ENCODE peak calls at places on chromosomes 13 and 19, in eight cellular contexts. One of them, this sample, is unnamed.

GRCh38 chr19:10352764-10353671 is 13.6 kb upstream of the ICAM3 start:
- ATAC-seq in HCT116: peak
- ATAC-seq in HepG2: peak
- ATAC-seq in K562: peak
- ATAC-seq in upper lobe of left lung: peak
- ATAC-seq in Panc1: peak
- ATAC-seq in GM23338: peak
- ATAC-seq in GM12878: no peak
- ATAC-seq in this sample: peak

GRCh38 chr19:12772323-12772722 is 3.0 kb downstream of the HOOK2 start:
- ATAC-seq in HCT116: no peak
- ATAC-seq in HepG2: no peak
- ATAC-seq in K562: no peak
- ATAC-seq in upper lobe of left lung: no peak
- ATAC-seq in Panc1: no peak
- ATAC-seq in GM23338: no peak
- ATAC-seq in GM12878: no peak
- ATAC-seq in this sample: no peak

GRCh38 chr13:110446570-110446880 is 115.0 kb downstream of the RAB20 start:
- ATAC-seq in HCT116: no peak
- ATAC-seq in HepG2: no peak
- ATAC-seq in K562: no peak
- ATAC-seq in upper lobe of left lung: no peak
- ATAC-seq in Panc1: no peak
- ATAC-seq in GM23338: no peak
- ATAC-seq in GM12878: no peak
- ATAC-seq in this sample: no peak

GRCh38 chr19:45218426-45218825 is 26.8 kb downstream of the EXOC3L2 start:
- ATAC-seq in HCT116: no peak
- ATAC-seq in HepG2: no peak
- ATAC-seq in K562: no peak
- ATAC-seq in upper lobe of left lung: no peak
- ATAC-seq in Panc1: no peak
- ATAC-seq in GM23338: peak
- ATAC-seq in GM12878: no peak
- ATAC-seq in this sample: no peak

GRCh38 chr13:108176685-108177274 is 38.6 kb downstream of the LIG4 start:
- ATAC-seq in HCT116: peak
- ATAC-seq in HepG2: peak
- ATAC-seq in K562: peak
- ATAC-seq in upper lobe of left lung: no peak
- ATAC-seq in Panc1: no peak
- ATAC-seq in GM23338: no peak
- ATAC-seq in GM12878: peak
- ATAC-seq in this sample: no peak

GRCh38 chr13:23488442-23488841 is 54.9 kb upstream of the SACS start:
- ATAC-seq in HCT116: no peak
- ATAC-seq in HepG2: no peak
- ATAC-seq in K562: no peak
- ATAC-seq in upper lobe of left lung: no peak
- ATAC-seq in Panc1: no peak
- ATAC-seq in GM23338: no peak
- ATAC-seq in GM12878: no peak
- ATAC-seq in this sample: no peak

GRCh38 chr19:18503971-18504885 is 17.6 kb downstream of the ELL start:
- ATAC-seq in HCT116: peak
- ATAC-seq in HepG2: peak
- ATAC-seq in K562: no peak
- ATAC-seq in upper lobe of left lung: peak
- ATAC-seq in Panc1: no peak
- ATAC-seq in GM23338: peak
- ATAC-seq in GM12878: peak
- ATAC-seq in this sample: peak

GRCh38 chr13:87107626-87108025 is 563.5 kb upstream of the SLITRK5 start:
- ATAC-seq in HCT116: no peak
- ATAC-seq in HepG2: no peak
- ATAC-seq in K562: no peak
- ATAC-seq in upper lobe of left lung: no peak
- ATAC-seq in Panc1: no peak
- ATAC-seq in GM23338: no peak
- ATAC-seq in GM12878: no peak
- ATAC-seq in this sample: no peak

GRCh38 chr13:47976325-47976724 is 24.7 kb downstream of the SUCLA2 start:
- ATAC-seq in HCT116: no peak
- ATAC-seq in HepG2: no peak
- ATAC-seq in K562: no peak
- ATAC-seq in upper lobe of left lung: no peak
- ATAC-seq in Panc1: no peak
- ATAC-seq in GM23338: no peak
- ATAC-seq in GM12878: no peak
- ATAC-seq in this sample: no peak

GRCh38 chr19:18501832-18502231 is 20.0 kb downstream of the ELL start:
- ATAC-seq in HCT116: no peak
- ATAC-seq in HepG2: no peak
- ATAC-seq in K562: no peak
- ATAC-seq in upper lobe of left lung: peak
- ATAC-seq in Panc1: no peak
- ATAC-seq in GM23338: no peak
- ATAC-seq in GM12878: no peak
- ATAC-seq in this sample: peak

GRCh38 chr13:59345316-59345715 is 818.4 kb downstream of the DIAPH3 start:
- ATAC-seq in HCT116: no peak
- ATAC-seq in HepG2: no peak
- ATAC-seq in K562: no peak
- ATAC-seq in upper lobe of left lung: no peak
- ATAC-seq in Panc1: no peak
- ATAC-seq in GM23338: no peak
- ATAC-seq in GM12878: no peak
- ATAC-seq in this sample: no peak

GRCh38 chr13:30856004-30856790 is 49.9 kb upstream of the MEDAG start:
- ATAC-seq in HCT116: no peak
- ATAC-seq in HepG2: no peak
- ATAC-seq in K562: no peak
- ATAC-seq in upper lobe of left lung: no peak
- ATAC-seq in Panc1: no peak
- ATAC-seq in GM23338: no peak
- ATAC-seq in GM12878: no peak
- ATAC-seq in this sample: no peak

GRCh38 chr13:44930907-44931676 is 58.2 kb downstream of the NUFIP1 start:
- ATAC-seq in HCT116: no peak
- ATAC-seq in HepG2: peak
- ATAC-seq in K562: no peak
- ATAC-seq in upper lobe of left lung: no peak
- ATAC-seq in Panc1: no peak
- ATAC-seq in GM23338: peak
- ATAC-seq in GM12878: no peak
- ATAC-seq in this sample: no peak
- H3K27ac ChIP-seq in HCT116: no peak
- H3K27ac ChIP-seq in HepG2: no peak
- H3K27ac ChIP-seq in K562: no peak
- H3K27ac ChIP-seq in upper lobe of left lung: no peak
- H3K27ac ChIP-seq in Panc1: no peak
- H3K27ac ChIP-seq in GM23338: peak
- H3K27ac ChIP-seq in GM12878: no peak
- H3K27ac ChIP-seq in this sample: peak

GRCh38 chr13:72149701-72150100 is 282.7 kb upstream of the DACH1 start:
- ATAC-seq in HCT116: no peak
- ATAC-seq in HepG2: no peak
- ATAC-seq in K562: no peak
- ATAC-seq in upper lobe of left lung: no peak
- ATAC-seq in Panc1: no peak
- ATAC-seq in GM23338: no peak
- ATAC-seq in GM12878: no peak
- ATAC-seq in this sample: no peak
- TF ChIP-seq POLR2AphosphoS5 in HCT116: no peak
- TF ChIP-seq POLR2AphosphoS5 in HepG2: no peak
- TF ChIP-seq POLR2AphosphoS5 in K562: no peak
- TF ChIP-seq POLR2AphosphoS5 in upper lobe of left lung: no peak
- TF ChIP-seq POLR2AphosphoS5 in Panc1: no peak
- TF ChIP-seq POLR2AphosphoS5 in GM23338: no peak
- TF ChIP-seq POLR2AphosphoS5 in GM12878: no peak
- TF ChIP-seq POLR2AphosphoS5 in this sample: no peak

DNA sequence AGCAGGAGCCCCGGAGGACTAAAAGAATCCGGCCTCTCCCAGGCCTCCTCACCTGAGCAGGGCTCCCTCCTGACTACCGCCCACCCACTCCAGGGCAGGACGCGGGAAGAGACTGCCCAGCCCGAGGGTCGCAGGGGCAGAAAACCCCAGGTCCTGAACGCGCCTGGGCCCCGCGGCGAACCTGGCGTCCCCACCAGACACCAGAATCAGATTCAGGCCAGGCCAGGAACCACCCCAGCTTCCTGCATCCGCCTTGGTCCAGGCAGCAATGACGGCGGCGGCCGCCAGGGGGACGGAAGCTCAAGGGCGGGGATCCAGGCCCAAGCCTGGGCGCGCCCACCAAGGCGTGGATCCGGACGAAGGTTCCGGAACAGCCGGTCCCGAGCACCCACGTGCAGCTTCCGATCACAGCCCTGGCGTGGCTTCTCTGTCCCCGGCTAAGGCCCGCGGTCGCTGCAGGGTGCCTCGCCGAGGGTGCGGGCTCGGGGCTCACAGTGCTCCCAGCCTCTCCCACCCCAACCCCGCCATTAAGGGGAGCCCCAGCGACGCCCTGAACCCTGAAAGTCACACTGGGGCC is 3.6 kb downstream of the LGALS7 start:
- ATAC-seq in HCT116: peak
- ATAC-seq in HepG2: no peak
- ATAC-seq in K562: peak
- ATAC-seq in upper lobe of left lung: peak
- ATAC-seq in Panc1: peak
- ATAC-seq in GM23338: peak
- ATAC-seq in GM12878: peak
- ATAC-seq in this sample: peak
- H3K27ac ChIP-seq in HCT116: peak
- H3K27ac ChIP-seq in HepG2: no peak
- H3K27ac ChIP-seq in K562: no peak
- H3K27ac ChIP-seq in upper lobe of left lung: peak
- H3K27ac ChIP-seq in Panc1: peak
- H3K27ac ChIP-seq in GM23338: no peak
- H3K27ac ChIP-seq in GM12878: no peak
- H3K27ac ChIP-seq in this sample: peak

DNA sequence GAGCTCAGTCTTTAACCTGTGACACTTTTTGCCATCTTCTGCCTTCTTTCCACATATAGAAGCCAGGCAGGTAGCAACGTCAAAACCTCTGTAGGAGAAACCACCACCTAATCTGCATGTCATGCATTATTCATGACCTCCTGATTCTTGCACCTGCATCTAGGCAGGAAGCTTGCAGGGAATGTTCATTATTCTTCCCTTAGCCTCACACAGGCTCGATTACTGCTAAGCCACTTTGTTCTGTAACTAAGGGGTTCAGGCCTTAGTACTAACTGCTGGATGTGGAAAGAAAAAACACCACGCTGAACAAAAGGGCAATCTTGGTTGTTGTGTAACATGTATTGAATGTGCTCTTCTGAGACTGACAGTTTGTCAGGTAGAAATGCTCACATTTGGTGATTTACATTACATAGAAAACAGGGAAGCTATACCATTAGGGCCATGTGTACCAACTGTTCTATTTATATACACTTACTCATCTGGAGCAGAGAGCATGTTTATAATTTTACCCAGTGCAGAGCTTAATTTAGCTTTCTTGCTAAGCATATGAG is 366.9 kb downstream of the KLF12 start:
- ATAC-seq in HCT116: no peak
- ATAC-seq in HepG2: peak
- ATAC-seq in K562: no peak
- ATAC-seq in upper lobe of left lung: no peak
- ATAC-seq in Panc1: no peak
- ATAC-seq in GM23338: peak
- ATAC-seq in GM12878: peak
- ATAC-seq in this sample: no peak
- TF ChIP-seq POLR2AphosphoS5 in HCT116: no peak
- TF ChIP-seq POLR2AphosphoS5 in HepG2: no peak
- TF ChIP-seq POLR2AphosphoS5 in K562: no peak
- TF ChIP-seq POLR2AphosphoS5 in upper lobe of left lung: no peak
- TF ChIP-seq POLR2AphosphoS5 in Panc1: no peak
- TF ChIP-seq POLR2AphosphoS5 in GM23338: no peak
- TF ChIP-seq POLR2AphosphoS5 in GM12878: no peak
- TF ChIP-seq POLR2AphosphoS5 in this sample: peak

GRCh38 chr13:83184819-83185218 is 697.5 kb downstream of the SLITRK1 start:
- ATAC-seq in HCT116: no peak
- ATAC-seq in HepG2: no peak
- ATAC-seq in K562: no peak
- ATAC-seq in upper lobe of left lung: no peak
- ATAC-seq in Panc1: no peak
- ATAC-seq in GM23338: no peak
- ATAC-seq in GM12878: no peak
- ATAC-seq in this sample: no peak
- H3K27ac ChIP-seq in HCT116: no peak
- H3K27ac ChIP-seq in HepG2: no peak
- H3K27ac ChIP-seq in K562: no peak
- H3K27ac ChIP-seq in upper lobe of left lung: no peak
- H3K27ac ChIP-seq in Panc1: no peak
- H3K27ac ChIP-seq in GM23338: no peak
- H3K27ac ChIP-seq in GM12878: no peak
- H3K27ac ChIP-seq in this sample: no peak